ENCODE peak calls at places on chromosomes 13 and 19, in six cellular contexts. L is choroid plexus epithelial cell; B is lung microvascular endothelial cell; R is stimulated activated naive CD8-positive, alpha-beta T cell treated with anti-CD3 and anti-CD28 coated beads, Interleukin-15, amount 100 ng/mL, for 72 hours; O is activated effector memory CD4-positive, alpha-beta T cell treated with Interleukin-2 at 50 U/mL for 16 hours; K is stimulated activated CD8-positive, alpha-beta memory T cell treated with anti-CD3 and anti-CD28 coated beads, Interleukin-7, amount 100 ng/mL, for 48 hours. N is an unnamed sample.

GRCh38 chr19:10516671-10517286 is 468 bp downstream of the S1PR5 start:
- DNase-seq in K (no peak), L (no peak), R (no peak), B (no peak), O (no peak), N (peak)

GRCh38 chr13:20288561-20288960 is 56.4 kb upstream of the GJB6 start:
- DNase-seq in B (no peak), L (no peak), O (no peak), R (no peak), K (no peak), N (no peak)

GRCh38 chr13:83048419-83048818 is 833.9 kb downstream of the SLITRK1 start:
- DNase-seq in L (peak), O (no peak), B (no peak), R (no peak), K (no peak), N (no peak)

GRCh38 chr19:55460670-55461258 is 678 bp downstream of the ISOC2 start:
- DNase-seq in B (peak), R (no peak), K (peak), O (no peak), L (peak), N (peak)

GRCh38 chr19:41264581-41265375 is 606 bp downstream of the HNRNPUL1 start:
- DNase-seq in B (peak), K (peak), R (no peak), O (peak), L (peak), N (peak)

GRCh38 chr19:11694533-11695439 is 44.0 kb downstream of the ZNF823 start:
- DNase-seq in B (peak), L (peak), R (peak), O (peak), K (peak), N (peak)

GRCh38 chr19:38173324-38174041 is 50.5 kb downstream of the DPF1 start:
- DNase-seq in K (no peak), L (no peak), B (peak), O (no peak), R (no peak), N (peak)

GRCh38 chr19:54255105-54255775 is 1.8 kb downstream of the LILRB5 start:
- DNase-seq in K (no peak), O (no peak), R (no peak), L (no peak), B (no peak), N (no peak)

GRCh38 chr19:33254245-33254824 is 28.7 kb upstream of the SLC7A10 start:
- DNase-seq in K (no peak), L (no peak), O (no peak), B (no peak), R (no peak), N (no peak)

GRCh38 chr13:105343134-105343806 is 1192.2 kb downstream of the EFNB2 start:
- DNase-seq in K (no peak), L (peak), B (no peak), R (no peak), O (no peak), N (no peak)

GRCh38 chr19:47035127-47035494 is 13.3 kb downstream of the TMEM160 start:
- DNase-seq in K (no peak), L (peak), B (no peak), O (no peak), R (no peak), N (peak)

GRCh38 chr13:69565334-69565733 is 542.3 kb upstream of the ATXN8OS start:
- DNase-seq in L (peak), O (no peak), K (no peak), B (no peak), R (no peak), N (peak)

GRCh38 chr13:51282322-51282721 is 57.2 kb upstream of the SERPINE3 start:
- DNase-seq in B (no peak), L (no peak), O (no peak), R (no peak), K (no peak), N (no peak)

GRCh38 chr19:56423276-56423984 is 19.3 kb downstream of the ZNF583 start:
- DNase-seq in O (no peak), K (no peak), R (no peak), B (no peak), L (peak), N (no peak)

GRCh38 chr19:18086590-18087138 is at the start of gene IL12RB1:
- DNase-seq in O (peak), L (peak), R (peak), K (no peak), B (no peak), N (no peak)

N was measured in cerebellar cortex.